ENCODE peak calls at places on chromosomes 5 and 9, in ten cellular contexts. H is MM.1S; Z is heart right ventricle; P is A549; Y is CD4-positive, alpha-beta T cell; E is psoas muscle; Q is fibroblast of lung; D is left ventricle myocardium inferior; O is AG04450; A is CD4-positive, CD25-positive, alpha-beta regulatory T cell. X is an unnamed sample. For H3K9me3, the result is how much of the 10 kb centered on the place peaks cover.

GRCh38 chr9:130328349-130328801 is 62.8 kb downstream of the HMCN2 start:
- DNase-seq in P (no peak), O (peak), E (peak), D (peak), Y (no peak), H (no peak), A (no peak), Z (peak), Q (peak), X (no peak)

GRCh38 chr5:160467555-160468418 is 46.1 kb downstream of the PTTG1 start:
- DNase-seq in Q (peak), H (peak), A (peak), P (peak), D (peak), Z (peak), Y (peak), E (peak), O (peak), X (peak)

GRCh38 chr5:177555665-177556064 is 1.3 kb upstream of the FAM193B start:
- DNase-seq in E (no peak), H (no peak), Z (no peak), A (no peak), D (no peak), O (no peak), P (no peak), Q (no peak), Y (no peak), X (no peak)

GRCh38 chr9:85344901-85345300 is 396.9 kb downstream of the AGTPBP1 start:
- DNase-seq in Q (peak), D (no peak), Z (no peak), P (no peak), A (no peak), O (no peak), Y (no peak), H (no peak), E (no peak), X (no peak)

GRCh38 chr9:124771867-124772621 is 933 bp upstream of the NR6A1 start:
- DNase-seq in E (peak), P (peak), H (peak), A (peak), Y (no peak), O (no peak), D (peak), Q (peak), Z (peak), X (peak)

GRCh38 chr9:1876891-1877496 is 138.2 kb upstream of the SMARCA2 start:
- DNase-seq in P (no peak), D (no peak), Q (no peak), E (no peak), A (no peak), H (peak), Y (no peak), O (no peak), Z (no peak), X (no peak)

GRCh38 chr5:124301850-124302249 is 444.6 kb downstream of the ZNF608 start:
- DNase-seq in O (peak), A (no peak), Z (no peak), E (no peak), Y (no peak), P (no peak), D (no peak), Q (peak), H (no peak), X (peak)

GRCh38 chr9:114677418-114677817 is 4.6 kb downstream of the TEX48 start:
- DNase-seq in Y (no peak), Q (peak), Z (no peak), O (peak), H (no peak), D (no peak), A (no peak), P (peak), E (no peak), X (peak)

GRCh38 chr9:102867488-102867887 is 127.6 kb upstream of the CYLC2 start:
- DNase-seq in A (no peak), P (no peak), O (no peak), E (no peak), Y (no peak), Z (peak), Q (peak), D (no peak), H (no peak), X (peak)

GRCh38 chr9:35844628-35845301 is 15.7 kb downstream of the TMEM8B start:
- DNase-seq in Z (peak), H (peak), Y (no peak), P (no peak), Q (peak), A (no peak), D (no peak), E (no peak), O (peak), X (peak)

GRCh38 chr5:171310334-171310815 is 1.3 kb downstream of the TLX3 start:
- DNase-seq in Q (no peak), D (no peak), A (no peak), Z (no peak), O (no peak), Y (no peak), H (no peak), P (no peak), E (no peak), X (no peak)

GRCh38 chr5:171309526-171310333 is 682 bp downstream of the TLX3 start:
- DNase-seq in Z (no peak), O (no peak), P (no peak), E (no peak), A (no peak), H (no peak), Y (no peak), Q (no peak), D (no peak), X (no peak)

GRCh38 chr5:171311698-171312083 is 2.6 kb downstream of the TLX3 start:
- DNase-seq in Y (no peak), H (no peak), Q (no peak), E (no peak), O (no peak), A (no peak), P (no peak), Z (no peak), D (no peak), X (no peak)

GRCh38 chr5:171312129-171312819 is 3.2 kb downstream of the TLX3 start:
- DNase-seq in D (no peak), Q (no peak), Z (no peak), P (no peak), Y (no peak), A (no peak), H (no peak), E (no peak), O (no peak), X (no peak)

DNA sequence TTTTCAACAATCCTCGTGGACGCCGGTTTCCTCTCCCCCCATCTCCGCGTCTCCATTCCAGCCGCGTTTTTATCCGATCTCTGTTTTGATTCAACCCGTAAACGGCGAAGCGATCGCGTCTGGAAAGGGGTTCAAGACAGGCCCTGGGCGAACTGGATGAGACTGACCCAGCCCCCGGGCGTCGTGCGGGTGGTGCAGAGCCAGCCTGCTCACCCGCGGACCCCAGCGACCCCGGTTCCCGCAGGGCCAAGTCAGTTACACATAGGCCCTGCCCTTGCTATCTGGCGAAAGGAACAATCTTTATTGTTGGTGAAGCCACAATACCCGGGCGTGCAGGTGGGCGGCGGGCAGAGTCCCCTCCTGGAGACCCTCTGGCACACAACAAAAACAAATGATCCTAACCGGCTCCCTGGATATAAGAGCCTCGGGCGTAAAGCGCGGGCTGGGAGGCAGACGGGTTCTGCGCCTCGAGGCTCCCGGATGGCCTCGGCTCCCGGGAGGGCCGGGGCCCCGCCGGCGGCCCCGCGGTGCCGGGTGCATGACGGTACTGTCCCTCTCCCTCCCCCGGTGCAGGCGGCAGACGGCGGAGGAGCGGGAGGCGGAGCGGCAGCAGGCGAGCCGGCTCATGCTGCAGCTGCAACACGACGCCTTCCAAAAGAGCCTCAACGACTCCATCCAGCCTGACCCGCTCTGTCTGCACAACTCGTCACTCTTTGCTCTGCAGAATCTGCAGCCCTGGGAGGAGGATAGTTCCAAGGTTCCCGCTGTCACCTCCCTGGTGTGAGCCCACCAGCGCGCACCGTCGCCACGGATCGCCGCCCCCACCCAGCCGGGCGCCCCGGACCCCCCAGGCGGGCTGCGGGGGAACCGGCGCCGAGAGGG is 2.0 kb downstream of the TLX3 start:
- DNase-seq in Z (no peak), O (no peak), P (no peak), Q (no peak), H (no peak), A (no peak), Y (no peak), E (no peak), D (no peak), X (peak)
- H3K9me3 ChIP-seq in Z (under half), O (under half), P (under half), Q (under half), H (under half), A (under half), Y (under half), E (under half), D (under half), X (under half)

DNA sequence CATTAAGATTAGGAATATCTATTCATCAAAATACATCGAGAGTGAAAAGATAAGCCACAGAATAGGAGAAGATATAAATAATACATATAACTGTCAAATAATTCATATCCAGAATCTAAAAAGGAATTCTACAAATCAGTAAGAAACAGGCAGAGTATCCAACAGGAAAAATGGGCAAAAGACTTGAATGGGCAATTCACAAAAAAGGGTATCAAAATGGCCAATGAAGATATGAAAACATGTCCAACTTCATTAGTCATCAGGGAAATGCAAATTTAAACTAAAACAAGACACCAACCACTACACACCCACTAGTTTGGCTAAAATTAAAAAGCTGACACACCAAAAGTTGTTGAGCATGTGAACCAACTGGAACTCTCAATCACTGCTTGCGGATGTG is 206.9 kb upstream of the TBC1D2 start:
- DNase-seq in Z (no peak), D (no peak), H (no peak), Y (no peak), A (no peak), P (no peak), Q (no peak), O (no peak), E (no peak), X (no peak)
- H3K9me3 ChIP-seq in Z (under half), D (under half), H (under half), Y (under half), A (under half), P (under half), Q (under half), O (under half), E (under half), X (under half)

GRCh38 chr9:135227641-135228251 is 140.3 kb downstream of the OLFM1 start:
- DNase-seq in A (no peak), O (no peak), P (no peak), H (no peak), D (peak), Q (no peak), E (no peak), Y (no peak), Z (no peak), X (no peak)
- H3K9me3 ChIP-seq in A (under half), O (half or more), P (under half), H (under half), D (under half), Q (under half), E (under half), Y (under half), Z (under half), X (under half)

GRCh38 chr5:94103507-94104245 is 362.3 kb upstream of the POU5F2 start:
- DNase-seq in P (no peak), O (no peak), Z (no peak), E (no peak), Y (no peak), D (no peak), Q (no peak), H (no peak), A (no peak), X (no peak)
- H3K9me3 ChIP-seq in P (under half), O (under half), Z (under half), E (under half), Y (under half), D (under half), Q (under half), H (under half), A (under half), X (under half)

GRCh38 chr5:141437208-141437607 is 6.9 kb downstream of the PCDHGA12 start:
- DNase-seq in H (no peak), A (no peak), Z (no peak), P (no peak), Y (no peak), O (no peak), Q (peak), E (no peak), D (no peak), X (no peak)
- H3K9me3 ChIP-seq in H (under half), A (under half), Z (half or more), P (under half), Y (under half), O (under half), Q (under half), E (under half), D (half or more), X (under half)

GRCh38 chr5:74530316-74530917 is 110.1 kb downstream of the ENC1 start:
- DNase-seq in D (no peak), A (no peak), Y (no peak), H (no peak), E (no peak), Q (peak), P (no peak), Z (no peak), O (no peak), X (no peak)
- H3K9me3 ChIP-seq in D (under half), A (under half), Y (under half), H (under half), E (under half), Q (under half), P (under half), Z (under half), O (under half), X (under half)

X was measured in MG63.